ENCODE peak calls at places on chromosomes 1 and 21, in eight cellular contexts. S, C, V, D, Y, T, A and B are unnamed samples.

GRCh38 chr1:112579801-112580510 is 39.0 kb downstream of the ST7L start:
- DNase-seq in S (no peak), C (no peak), V (no peak), D (no peak), Y (no peak), T (no peak), A (no peak), B (no peak)

GRCh38 chr1:117231748-117232373 is 21.1 kb upstream of the VTCN1 start:
- DNase-seq in S (no peak), C (no peak), V (no peak), D (no peak), Y (no peak), T (no peak), A (no peak), B (no peak)

GRCh38 chr1:37472281-37472680 is 2.1 kb upstream of the ZC3H12A start:
- DNase-seq in S (no peak), C (no peak), V (no peak), D (no peak), Y (no peak), T (no peak), A (no peak), B (no peak)

GRCh38 chr1:103461171-103462105 is 64.1 kb upstream of the RNPC3 start:
- DNase-seq in S (no peak), C (no peak), V (no peak), D (no peak), Y (peak; percentile 10), T (peak; percentile 2), A (no peak), B (no peak)

GRCh38 chr1:116908821-116909510 is 750 bp upstream of the PTGFRN start:
- DNase-seq in S (no peak), C (no peak), V (no peak), D (no peak), Y (no peak), T (no peak), A (no peak), B (no peak)

GRCh38 chr1:43306688-43307457 is 6.1 kb downstream of the TIE1 start:
- DNase-seq in S (peak; percentile 70), C (no peak), V (no peak), D (no peak), Y (no peak), T (no peak), A (no peak), B (no peak)

GRCh38 chr1:1207254-1207902 is 986 bp upstream of the TNFRSF18 start:
- DNase-seq in S (peak; percentile 55), C (no peak), V (no peak), D (no peak), Y (no peak), T (no peak), A (no peak), B (no peak)

GRCh38 chr1:235990376-235990795 is 74.5 kb downstream of the NID1 start:
- DNase-seq in S (no peak), C (no peak), V (no peak), D (no peak), Y (no peak), T (peak; percentile 91), A (no peak), B (no peak)

GRCh38 chr1:38541223-38541622 is 318.3 kb downstream of the RRAGC start:
- DNase-seq in S (no peak), C (no peak), V (no peak), D (no peak), Y (no peak), T (no peak), A (no peak), B (no peak)

GRCh38 chr1:10379101-10379620 is 19.7 kb upstream of the PGD start:
- DNase-seq in S (no peak), C (no peak), V (no peak), D (no peak), Y (no peak), T (no peak), A (no peak), B (no peak)

GRCh38 chr1:166857995-166858394 is 18.1 kb downstream of the TADA1 start:
- DNase-seq in S (no peak), C (no peak), V (no peak), D (no peak), Y (no peak), T (no peak), A (no peak), B (no peak)

GRCh38 chr1:75632350-75632949 is 21.5 kb upstream of the SLC44A5 start:
- DNase-seq in S (no peak), C (no peak), V (no peak), D (no peak), Y (peak; percentile 47), T (no peak), A (no peak), B (no peak)

GRCh38 chr1:94481473-94481933 is 60.1 kb downstream of the F3 start:
- DNase-seq in S (no peak), C (peak; percentile 70), V (peak; percentile 44), D (no peak), Y (peak; percentile 49), T (peak; percentile 29), A (peak; percentile 33), B (no peak)

GRCh38 chr1:50265790-50266314 is 157.1 kb downstream of the ELAVL4 start:
- DNase-seq in S (no peak), C (no peak), V (no peak), D (no peak), Y (no peak), T (no peak), A (no peak), B (no peak)

GRCh38 chr1:218817747-218818146 is 355.9 kb upstream of the LYPLAL1 start:
- DNase-seq in S (peak; percentile 25), C (no peak), V (no peak), D (no peak), Y (no peak), T (no peak), A (no peak), B (no peak)

GRCh38 chr1:33081554-33082305 is 777 bp downstream of the AZIN2 start:
- DNase-seq in S (no peak), C (no peak), V (no peak), D (no peak), Y (no peak), T (no peak), A (no peak), B (no peak)

GRCh38 chr21:41847066-41847804 is 31.9 kb downstream of the PRDM15 start:
- DNase-seq in S (peak; percentile 61), C (peak; percentile 50), V (no peak), D (no peak), Y (no peak), T (peak; percentile 9), A (no peak), B (no peak)

GRCh38 chr1:27669876-27670275 is 2.1 kb downstream of the IFI6 start:
- DNase-seq in S (no peak), C (no peak), V (no peak), D (no peak), Y (no peak), T (no peak), A (no peak), B (no peak)

GRCh38 chr1:45892068-45892785 is 88.8 kb downstream of the MAST2 start:
- DNase-seq in S (no peak), C (no peak), V (no peak), D (no peak), Y (no peak), T (peak; percentile 60), A (no peak), B (no peak)

GRCh38 chr21:30072496-30072895 is 94.1 kb downstream of the CLDN17 start:
- DNase-seq in S (no peak), C (peak; percentile 78), V (no peak), D (no peak), Y (no peak), T (no peak), A (no peak), B (no peak)

GRCh38 chr1:235622933-235623790 is 26.4 kb downstream of the GNG4 start:
- DNase-seq in S (no peak), C (no peak), V (no peak), D (no peak), Y (no peak), T (no peak), A (no peak), B (no peak)